ENCODE peak calls at places on chromosomes 1 and 21, in six cellular contexts. K, J, O, Q, Y and W are unnamed samples. For H3K27me3, the result is how much of the 10 kb centered on the place peaks cover.

GRCh38 chr1:109787211-109787844 is 23.6 kb upstream of the EPS8L3 start:
- DNase-seq in K (peak), Q (no peak), J (no peak), Y (peak), O (no peak), W (peak)

GRCh38 chr1:211825990-211826389 is 4.6 kb downstream of the LPGAT1 start:
- DNase-seq in Q (no peak), Y (peak), O (no peak), J (no peak), K (peak), W (peak)

GRCh38 chr1:10980841-10981727 is 31.4 kb upstream of the TARDBP start:
- DNase-seq in Y (no peak), O (peak), K (no peak), Q (no peak), J (no peak), W (no peak)

GRCh38 chr1:3032970-3033794 is 11.9 kb downstream of the ACTRT2 start:
- DNase-seq in Q (no peak), Y (no peak), O (no peak), J (no peak), K (no peak), W (no peak)

GRCh38 chr1:159066108-159066507 is 10.5 kb downstream of the AIM2 start:
- DNase-seq in Y (no peak), Q (no peak), O (no peak), J (no peak), K (no peak), W (no peak)

GRCh38 chr21:26966978-26967913 is at the start of gene ADAMTS5:
- DNase-seq in J (no peak), Q (peak), Y (peak), O (peak), K (peak), W (peak)

GRCh38 chr1:214966366-214966765 is 116.2 kb upstream of the KCNK2 start:
- DNase-seq in J (no peak), Y (no peak), O (no peak), K (peak), Q (no peak), W (no peak)

GRCh38 chr1:19081218-19081893 is 124.9 kb upstream of the IFFO2 start:
- DNase-seq in Q (no peak), O (no peak), J (no peak), K (peak), Y (peak), W (peak)

GRCh38 chr1:182120411-182121258 is 59.1 kb upstream of the ZNF648 start:
- DNase-seq in Q (no peak), K (no peak), Y (no peak), J (no peak), O (no peak), W (no peak)

GRCh38 chr21:37331411-37331810 is 35.2 kb upstream of the DYRK1A start:
- DNase-seq in O (no peak), Q (no peak), Y (no peak), J (no peak), K (no peak), W (no peak)

GRCh38 chr1:83836543-83836942 is 162.4 kb downstream of the TTLL7 start:
- DNase-seq in Y (no peak), O (no peak), K (no peak), Q (no peak), J (no peak), W (no peak)

GRCh38 chr1:3905953-3906671 is 6.0 kb upstream of the C1orf174 start:
- DNase-seq in O (no peak), Q (no peak), Y (no peak), K (no peak), J (no peak), W (no peak)

GRCh38 chr1:88221396-88221795 is 462.7 kb upstream of the PKN2 start:
- DNase-seq in Y (no peak), Q (no peak), J (no peak), K (peak), O (no peak), W (no peak)

GRCh38 chr1:51296379-51297357 is 33.7 kb downstream of the TTC39A start:
- DNase-seq in Q (peak), K (peak), J (peak), O (peak), Y (peak), W (peak)

GRCh38 chr1:21587602-21587953 is 78.4 kb downstream of the ALPL start:
- DNase-seq in Q (no peak), O (no peak), J (no peak), Y (no peak), K (no peak), W (no peak)
- H3K27me3 ChIP-seq in Q (under half), O (half or more), J (under half), Y (under half), K (under half), W (half or more)

DNA sequence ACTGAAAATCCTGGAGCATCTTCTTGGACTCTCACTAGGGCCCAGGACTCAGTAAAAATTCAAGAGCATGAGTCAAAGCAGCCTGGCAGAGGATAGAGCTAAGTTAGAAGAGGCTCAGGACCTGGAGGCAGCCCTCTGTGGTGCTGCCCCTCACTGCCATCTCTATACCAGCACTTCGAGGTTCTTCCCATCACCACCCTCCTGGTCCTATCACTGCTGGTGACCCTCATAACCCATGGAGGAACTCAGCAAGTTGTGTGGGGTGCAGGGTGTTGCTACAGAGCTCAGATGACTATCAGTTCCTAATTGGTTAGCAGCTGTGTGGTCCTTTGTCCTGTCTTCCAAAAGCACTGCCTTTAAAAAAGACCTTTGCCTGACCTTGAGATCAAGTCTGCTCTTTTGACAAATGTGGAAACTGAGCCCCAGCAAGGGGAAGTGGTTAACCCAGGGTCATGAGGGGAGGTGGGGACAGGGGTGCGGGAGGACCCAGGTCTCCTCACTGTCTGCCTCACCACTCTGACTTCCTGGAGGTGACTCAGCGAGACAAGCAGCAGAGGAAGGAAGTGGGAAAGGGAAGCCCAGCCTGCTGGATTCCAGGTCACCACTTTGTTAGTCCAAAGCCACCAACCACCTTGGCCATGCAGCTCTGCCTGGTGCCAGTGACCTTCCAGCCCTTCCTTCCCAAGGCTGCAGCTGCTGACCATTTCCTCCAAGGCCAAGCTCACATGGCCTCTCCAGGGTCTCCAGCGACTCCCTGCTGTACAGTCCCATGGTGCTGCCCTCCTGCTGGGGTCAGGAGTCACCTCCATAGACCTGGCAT is 199.4 kb upstream of the EDN2 start:
- DNase-seq in J (no peak), Y (no peak), Q (no peak), O (no peak), K (peak), W (peak)
- H3K14ac ChIP-seq in J (no peak), Y (no peak), Q (no peak), O (no peak), K (peak), W (peak)

GRCh38 chr1:15472595-15472994 is 3.3 kb upstream of the CELA2B start:
- DNase-seq in Q (no peak), K (no peak), J (no peak), Y (no peak), O (no peak), W (no peak)
- H4K91ac ChIP-seq in Q (no peak), K (no peak), J (no peak), Y (no peak), O (no peak), W (no peak)

GRCh38 chr1:2003564-2004131 is at the start of gene CFAP74:
- DNase-seq in O (peak), Y (peak), Q (peak), K (peak), J (peak), W (peak)

GRCh38 chr1:2000432-2000831 is 3.2 kb downstream of the CFAP74 start:
- DNase-seq in Q (no peak), Y (no peak), O (no peak), K (no peak), J (no peak), W (no peak)

GRCh38 chr1:1997561-1997960 is 6.0 kb downstream of the CFAP74 start:
- DNase-seq in J (no peak), Y (no peak), O (no peak), Q (no peak), K (no peak), W (no peak)

GRCh38 chr1:2001773-2002411 is 1.7 kb downstream of the CFAP74 start:
- DNase-seq in J (no peak), Q (no peak), Y (peak), O (no peak), K (no peak), W (no peak)

GRCh38 chr1:2000850-2001249 is 2.7 kb downstream of the CFAP74 start:
- DNase-seq in O (no peak), Q (no peak), Y (no peak), K (no peak), J (no peak), W (no peak)
- H3K27me3 ChIP-seq in O (under half), Q (under half), Y (under half), K (under half), J (under half), W (half or more)